ENCODE peak calls at places on chromosomes 12 and 14, in ten cellular contexts. E is upper lobe of right lung, V is foreskin fibroblast, Z is bronchial epithelial cell, A is ovary, N is IMR-90, C is right lobe of liver, R is GM06990, H is lower lobe of right lung, F is A549. K is an unnamed sample.
A peak's percentile ranks its signal among the peaks of the same experiment; 100 is the strongest.

GRCh38 chr12:15717940-15718567 is 71.1 kb downstream of the EPS8 start:
- DNase-seq in E (no peak), V (no peak), Z (no peak), A (no peak), N (no peak), C (no peak), R (no peak), H (no peak), F (no peak), K (no peak)

GRCh38 chr12:54749191-54749818 is 101.1 kb upstream of the DCD start:
- DNase-seq in E (no peak), V (peak; percentile 20), Z (peak; percentile 56), A (no peak), N (peak; percentile 47), C (no peak), R (peak; percentile 5), H (no peak), F (peak; percentile 43), K (peak; percentile 60)

GRCh38 chr12:132196873-132197390 is 52.7 kb downstream of the NOC4L start:
- DNase-seq in E (no peak), V (no peak), Z (no peak), A (no peak), N (no peak), C (no peak), R (no peak), H (no peak), F (no peak), K (no peak)

GRCh38 chr12:30968211-30968610 is 41.7 kb downstream of the TSPAN11 start:
- DNase-seq in E (peak; percentile 5), V (no peak), Z (no peak), A (no peak), N (no peak), C (peak; percentile 14), R (no peak), H (no peak), F (no peak), K (no peak)

GRCh38 chr12:27260746-27261145 is 16.7 kb downstream of the STK38L start:
- DNase-seq in E (no peak), V (no peak), Z (peak; percentile 59), A (no peak), N (peak; percentile 53), C (no peak), R (no peak), H (no peak), F (no peak), K (no peak)

GRCh38 chr12:23950775-23951391 is 1.4 kb upstream of the SOX5 start:
- DNase-seq in E (peak; percentile 51), V (no peak), Z (peak; percentile 3), A (peak; percentile 24), N (peak; percentile 17), C (peak; percentile 56), R (no peak), H (no peak), F (no peak), K (no peak)

GRCh38 chr14:78902010-78902623 is 731.9 kb downstream of the NRXN3 start:
- DNase-seq in E (no peak), V (peak; percentile 5), Z (peak; percentile 26), A (no peak), N (peak; percentile 54), C (no peak), R (no peak), H (no peak), F (no peak), K (peak; percentile 47)

GRCh38 chr12:32379667-32380066 is 19.7 kb upstream of the FGD4 start:
- DNase-seq in E (no peak), V (no peak), Z (no peak), A (no peak), N (no peak), C (no peak), R (no peak), H (no peak), F (no peak), K (no peak)

GRCh38 chr14:97442363-97442762 is 645.2 kb downstream of the VRK1 start:
- DNase-seq in E (no peak), V (no peak), Z (no peak), A (no peak), N (no peak), C (no peak), R (peak; percentile 39), H (no peak), F (no peak), K (peak; percentile 94)

GRCh38 chr12:48296586-48297396 is 53.9 kb downstream of the ZNF641 start:
- DNase-seq in E (peak; percentile 91), V (peak; percentile 58), Z (peak; percentile 85), A (peak; percentile 76), N (peak; percentile 55), C (peak; percentile 80), R (peak; percentile 13), H (peak; percentile 90), F (no peak), K (peak; percentile 43)

GRCh38 chr14:27366596-27366995 is 768.8 kb upstream of the NOVA1 start:
- DNase-seq in E (no peak), V (no peak), Z (no peak), A (no peak), N (no peak), C (no peak), R (no peak), H (no peak), F (no peak), K (no peak)

GRCh38 chr12:79886917-79887519 is 47.9 kb downstream of the PPP1R12A start:
- DNase-seq in E (no peak), V (peak; percentile 33), Z (peak; percentile 74), A (no peak), N (peak; percentile 66), C (no peak), R (peak; percentile 26), H (no peak), F (no peak), K (peak; percentile 59)

GRCh38 chr14:105059035-105059916 is 6.0 kb downstream of the GPR132 start:
- DNase-seq in E (peak; percentile 87), V (no peak), Z (peak; percentile 19), A (no peak), N (no peak), C (peak; percentile 54), R (no peak), H (peak; percentile 80), F (no peak), K (no peak)

GRCh38 chr12:105910030-105910429 is 228.7 kb downstream of the NUAK1 start:
- DNase-seq in E (no peak), V (no peak), Z (peak; percentile 30), A (no peak), N (peak; percentile 18), C (no peak), R (no peak), H (no peak), F (no peak), K (no peak)

GRCh38 chr14:101002738-101003137 is 99.2 kb upstream of the RTL1 start:
- DNase-seq in E (no peak), V (no peak), Z (no peak), A (no peak), N (no peak), C (no peak), R (no peak), H (no peak), F (no peak), K (no peak)

GRCh38 chr14:38880643-38881567 is 222.1 kb downstream of the SEC23A start:
- DNase-seq in E (no peak), V (no peak), Z (no peak), A (no peak), N (no peak), C (no peak), R (no peak), H (no peak), F (no peak), K (no peak)

GRCh38 chr12:12699345-12699744 is 3.4 kb upstream of the GPR19 start:
- DNase-seq in E (no peak), V (no peak), Z (no peak), A (no peak), N (no peak), C (no peak), R (no peak), H (no peak), F (no peak), K (no peak)

GRCh38 chr12:92829683-92830282 is 99.3 kb downstream of the EEA1 start:
- DNase-seq in E (no peak), V (no peak), Z (no peak), A (no peak), N (no peak), C (no peak), R (no peak), H (no peak), F (no peak), K (no peak)

GRCh38 chr12:49369723-49370145 is 2.5 kb downstream of the SPATS2 start:
- DNase-seq in E (no peak), V (no peak), Z (peak; percentile 40), A (peak; percentile 40), N (peak; percentile 54), C (no peak), R (no peak), H (no peak), F (peak; percentile 76), K (peak; percentile 89)
- H3K4me3 ChIP-seq in E (no peak overlapping the region), V (peak overlapping the region; percentile 19), Z (no peak overlapping the region), A (no peak overlapping the region), N (peak overlapping the region; percentile 24), C (no peak overlapping the region), R (peak overlapping the region; percentile 94), H (no peak overlapping the region), F (peak overlapping the region; percentile 86), K (peak overlapping the region; percentile 75)

GRCh38 chr12:113488322-113488721 is 16.7 kb upstream of the LHX5 start:
- DNase-seq in E (no peak), V (no peak), Z (no peak), A (no peak), N (no peak), C (no peak), R (no peak), H (no peak), F (no peak), K (no peak)
- TF ChIP-seq CTCF in E (no peak), V (no peak), Z (no peak), A (no peak), N (no peak), C (no peak), R (no peak), H (no peak), F (no peak), K (no peak)

GRCh38 chr14:22845103-22845394 is 8.7 kb downstream of the MMP14 start:
- DNase-seq in E (no peak), V (no peak), Z (no peak), A (no peak), N (no peak), C (no peak), R (no peak), H (peak; percentile 20), F (no peak), K (no peak)
- H3K4me3 ChIP-seq in E (no peak overlapping the region), V (no peak overlapping the region), Z (no peak overlapping the region), A (no peak overlapping the region), N (no peak overlapping the region), C (no peak overlapping the region), R (no peak overlapping the region), H (no peak overlapping the region), F (no peak overlapping the region), K (no peak overlapping the region)

DNA sequence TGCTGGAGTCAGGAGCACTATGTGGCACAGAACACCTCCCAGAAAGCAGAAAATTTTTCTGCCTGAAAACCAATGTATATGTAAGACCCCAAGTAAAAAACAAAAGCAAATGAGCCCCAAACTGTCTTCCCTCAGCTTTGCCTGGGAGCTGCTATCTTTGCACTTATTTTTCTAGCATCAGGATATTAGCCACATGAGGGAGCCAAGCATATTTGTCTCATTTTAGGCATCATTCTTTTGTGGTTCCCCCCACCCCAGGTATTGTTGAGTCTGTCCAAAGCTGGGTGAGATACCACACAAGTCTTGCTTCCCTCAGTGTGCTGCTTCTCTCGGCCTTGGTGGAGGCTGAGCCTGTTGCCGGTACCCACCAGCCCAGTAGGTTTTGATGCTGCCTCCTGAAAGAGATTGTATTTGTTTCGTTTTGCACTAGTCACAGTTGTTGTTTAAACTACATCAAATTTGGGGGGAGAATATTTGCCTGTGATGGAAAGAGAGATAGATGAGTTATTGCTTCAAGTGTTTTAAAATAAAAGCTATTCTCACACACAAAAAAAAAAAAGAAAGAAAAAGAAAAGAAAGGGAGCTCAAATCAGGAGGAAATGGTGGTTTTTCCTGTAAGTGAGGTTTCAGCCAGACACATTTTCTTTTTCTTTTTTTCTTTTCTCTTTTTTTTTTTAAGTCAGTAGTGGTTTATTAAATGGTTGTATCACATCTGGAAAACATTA is 58.3 kb downstream of the SLC4A8 start:
- DNase-seq in E (no peak), V (no peak), Z (no peak), A (no peak), N (no peak), C (no peak), R (no peak), H (no peak), F (no peak), K (peak; percentile 30)
- TF ChIP-seq CTCF in E (no peak), V (no peak), Z (no peak), A (no peak), N (no peak), C (no peak), R (no peak), H (no peak), F (no peak), K (no peak)

K was measured in GM12865.